ENCODE peak calls at places on chromosomes 5 and 9, in nine cellular contexts. H is ovary, D is lower lobe of right lung, A is mucosa of descending colon, M is heart right ventricle, W is pancreas, T is stomach, P is colonic mucosa, L is HCT116. I is an unnamed sample.
A peak's percentile ranks its signal among the peaks of the same experiment; 100 is the strongest.

GRCh38 chr5:131386779-131387178 is 122.9 kb downstream of the CDC42SE2 start:
- DNase-seq in P (no peak), T (no peak), D (no peak), A (no peak), H (no peak), M (no peak), W (no peak), L (no peak), I (no peak)

GRCh38 chr5:15525679-15526275 is 25.8 kb downstream of the FBXL7 start:
- DNase-seq in A (no peak), P (no peak), M (no peak), W (no peak), T (no peak), L (no peak), H (no peak), D (no peak), I (no peak)

GRCh38 chr9:134145262-134145661 is 9.4 kb downstream of the WDR5 start:
- DNase-seq in P (no peak), A (no peak), D (no peak), H (no peak), T (no peak), W (no peak), M (no peak), L (no peak), I (no peak)

GRCh38 chr5:174751154-174751990 is 27.0 kb downstream of the MSX2 start:
- DNase-seq in A (no peak), M (no peak), D (no peak), P (no peak), T (no peak), H (no peak), W (no peak), L (no peak), I (no peak)

GRCh38 chr9:125133403-125134316 is 9.7 kb downstream of the SCAI start:
- DNase-seq in M (no peak), P (no peak), T (no peak), D (no peak), L (no peak), A (no peak), H (no peak), W (no peak), I (no peak)

GRCh38 chr5:122877518-122877917 is 32.1 kb downstream of the SNX24 start:
- DNase-seq in M (no peak), L (no peak), P (no peak), W (no peak), H (no peak), A (no peak), T (no peak), D (no peak), I (no peak)

GRCh38 chr9:109507421-109507838 is 9.3 kb upstream of the PTPN3 start:
- DNase-seq in L (no peak), M (no peak), W (no peak), D (no peak), A (no peak), T (no peak), P (no peak), H (no peak), I (peak; percentile 24)

GRCh38 chr5:1414311-1415058 is 30.8 kb downstream of the SLC6A3 start:
- DNase-seq in D (peak; percentile 37), T (no peak), M (no peak), H (no peak), A (no peak), L (no peak), W (peak; percentile 60), P (no peak), I (no peak)

GRCh38 chr5:119290161-119290569 is 65.7 kb upstream of the TNFAIP8 start:
- DNase-seq in W (no peak), H (no peak), M (no peak), A (no peak), P (no peak), D (no peak), T (no peak), L (no peak), I (no peak)

GRCh38 chr5:63555874-63556273 is 406.4 kb downstream of the HTR1A start:
- DNase-seq in W (no peak), H (no peak), P (no peak), A (no peak), T (no peak), D (no peak), L (no peak), M (no peak), I (no peak)

GRCh38 chr5:60585618-60586017 is 114.3 kb downstream of the DEPDC1B start:
- DNase-seq in D (no peak), M (no peak), W (no peak), A (no peak), L (no peak), T (no peak), P (no peak), H (no peak), I (no peak)

GRCh38 chr5:60590172-60590571 is 109.8 kb downstream of the DEPDC1B start:
- DNase-seq in L (no peak), M (no peak), W (no peak), T (no peak), D (no peak), H (no peak), A (no peak), P (no peak), I (no peak)

GRCh38 chr5:60583598-60583997 is 116.4 kb downstream of the DEPDC1B start:
- DNase-seq in P (no peak), D (no peak), H (no peak), W (no peak), L (no peak), A (no peak), M (no peak), T (no peak), I (no peak)

GRCh38 chr5:60584304-60584703 is 115.7 kb downstream of the DEPDC1B start:
- DNase-seq in P (no peak), W (no peak), H (no peak), T (no peak), L (no peak), M (no peak), D (no peak), A (no peak), I (no peak)

DNA sequence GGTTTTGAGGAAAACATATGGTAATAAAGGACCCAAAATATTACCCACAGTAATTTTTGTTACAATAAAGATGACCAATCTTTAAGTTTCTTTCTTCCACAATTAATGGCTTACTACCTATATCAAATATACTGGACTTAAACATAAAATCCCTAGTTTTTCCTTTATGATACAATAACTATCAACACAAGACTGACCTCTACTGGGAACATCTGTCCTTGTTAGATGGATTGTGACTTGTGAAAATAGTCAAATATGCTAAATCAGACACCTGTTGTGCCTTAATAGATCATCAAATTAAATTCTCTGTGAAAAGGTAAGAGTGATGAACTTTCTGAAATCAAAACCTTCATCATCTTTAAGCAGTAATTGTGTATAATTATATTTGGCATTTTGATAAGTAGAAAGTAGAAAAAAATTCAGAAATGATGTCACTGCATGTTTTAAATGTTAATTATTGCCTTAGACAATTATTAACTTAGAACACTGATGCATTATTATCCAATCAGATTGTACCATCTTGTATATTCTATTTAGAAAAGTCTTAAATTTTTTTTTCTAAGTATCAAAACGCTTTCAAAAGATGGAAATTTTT is 113.6 kb downstream of the DEPDC1B start:
- DNase-seq in T (no peak), M (no peak), A (no peak), P (no peak), H (no peak), L (peak; percentile 2), W (no peak), D (no peak), I (no peak)
- TF ChIP-seq CTCF in T (peak; percentile 5), M (peak; percentile 37), A (no peak), P (no peak), H (no peak), L (no peak), W (no peak), D (peak; percentile 28), I (peak; percentile 25)

GRCh38 chr5:177349362-177349647 is 2.2 kb downstream of the LMAN2 start:
- DNase-seq in D (no peak), W (no peak), T (no peak), L (no peak), M (no peak), A (no peak), P (no peak), H (no peak), I (no peak)

GRCh38 chr5:177351392-177352329 is at the start of gene LMAN2:
- DNase-seq in H (peak; percentile 90), T (peak; percentile 96), W (peak; percentile 95), D (peak; percentile 94), L (peak; percentile 93), M (peak; percentile 89), A (peak; percentile 93), P (peak; percentile 97), I (peak; percentile 91)

GRCh38 chr5:177350776-177351391 is 584 bp downstream of the LMAN2 start:
- DNase-seq in P (no peak), M (no peak), T (no peak), W (peak; percentile 52), D (peak; percentile 44), H (no peak), L (no peak), A (no peak), I (no peak)

GRCh38 chr5:177347699-177348098 is 3.8 kb downstream of the LMAN2 start:
- DNase-seq in M (no peak), H (no peak), W (peak; percentile 3), T (no peak), P (no peak), L (no peak), A (no peak), D (peak; percentile 4), I (no peak)

DNA sequence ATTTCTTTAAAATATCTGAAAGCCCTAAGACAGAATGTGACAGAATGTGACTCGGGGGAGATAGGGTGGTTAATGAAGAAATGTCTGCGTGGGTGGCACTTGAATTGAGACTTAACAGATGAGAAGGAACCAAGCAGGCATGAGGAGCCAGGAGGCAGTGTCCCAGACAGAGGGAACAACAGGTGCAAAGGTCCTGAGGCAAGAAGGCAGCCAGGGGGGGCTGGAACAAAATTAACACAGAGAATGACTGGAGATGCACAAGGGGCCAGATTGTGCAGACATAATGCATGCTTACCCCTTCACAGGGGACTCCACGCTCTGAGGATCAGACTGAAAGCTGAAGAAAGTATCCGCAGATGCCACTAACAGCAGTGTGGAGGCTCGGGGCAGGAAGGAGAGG is 1.7 kb downstream of the LMAN2 start:
- DNase-seq in P (no peak), T (no peak), W (peak; percentile 7), M (no peak), H (no peak), A (peak; percentile 7), L (no peak), D (no peak), I (no peak)
- H3K4me3 ChIP-seq in P (no peak overlapping the region), T (no peak overlapping the region), W (no peak overlapping the region), M (no peak overlapping the region), H (no peak overlapping the region), A (no peak overlapping the region), L (peak overlapping the region; percentile 98), D (peak overlapping the region; percentile 88), I (peak overlapping the region; percentile 100)

DNA sequence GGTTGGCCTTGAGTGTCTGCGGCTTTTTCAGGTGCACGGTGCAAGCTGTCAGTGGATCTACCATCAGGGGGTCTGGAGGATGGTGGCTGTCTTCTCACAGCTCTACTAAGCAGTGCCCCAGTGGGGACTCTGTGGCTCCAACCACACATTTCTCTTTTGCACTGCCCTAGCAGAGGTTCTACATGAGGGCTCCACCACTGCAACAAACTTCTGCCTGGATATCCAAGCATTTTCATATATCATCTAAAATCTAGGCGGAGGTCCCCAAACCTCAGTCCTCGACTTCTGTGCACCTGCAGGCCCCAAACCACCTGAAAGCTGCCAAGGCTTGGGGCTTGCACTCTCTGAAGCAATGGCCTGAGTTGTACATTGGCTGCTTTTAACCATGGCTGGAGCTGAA is 601.5 kb downstream of the MTRR start:
- DNase-seq in T (no peak), A (no peak), P (no peak), W (no peak), M (no peak), L (no peak), H (no peak), D (no peak), I (no peak)
- H3K9me3 ChIP-seq in T (peaks cover 16% of the 10 kb centered on the region), A (peaks cover 17% of the 10 kb centered on the region), P (no peaks in the 10 kb centered on the region), W (no peaks in the 10 kb centered on the region), M (no peaks in the 10 kb centered on the region), L (peaks cover 28% of the 10 kb centered on the region), H (no peaks in the 10 kb centered on the region), D (peaks cover 3% of the 10 kb centered on the region), I (peaks cover 9% of the 10 kb centered on the region)

GRCh38 chr9:121331992-121332685 is 37.9 kb downstream of the STOM start:
- DNase-seq in A (no peak), T (no peak), H (no peak), L (no peak), W (no peak), M (no peak), D (no peak), P (no peak), I (no peak)
- TF ChIP-seq CTCF in A (no peak), T (peak; percentile 24), H (peak; percentile 49), L (peak; percentile 31), W (no peak), M (no peak), D (peak; percentile 35), P (no peak), I (peak; percentile 68)

I was measured in AG04450.